ENCODE peak calls at places on chromosomes 4 and X, in four cellular contexts. One of them, this sample, is unnamed.

GRCh38 chr4:76748649-76749048 is 149.3 kb downstream of the SOWAHB start:
- DNase-seq in CD8-positive, alpha-beta T cell: no peak
- DNase-seq in esophagus squamous epithelium: no peak
- DNase-seq in body of pancreas: peak; percentile 43
- DNase-seq in this sample: no peak

GRCh38 chr4:78544681-78545080 is 6.9 kb upstream of the ANXA3 start:
- DNase-seq in CD8-positive, alpha-beta T cell: no peak
- DNase-seq in esophagus squamous epithelium: no peak
- DNase-seq in body of pancreas: no peak
- DNase-seq in this sample: no peak

GRCh38 chr4:48968814-48969213 is 17.3 kb upstream of the CWH43 start:
- DNase-seq in CD8-positive, alpha-beta T cell: no peak
- DNase-seq in esophagus squamous epithelium: no peak
- DNase-seq in body of pancreas: no peak
- DNase-seq in this sample: no peak

GRCh38 chr4:83917572-83917971 is 381.7 kb downstream of the GPAT3 start:
- DNase-seq in CD8-positive, alpha-beta T cell: no peak
- DNase-seq in esophagus squamous epithelium: no peak
- DNase-seq in body of pancreas: no peak
- DNase-seq in this sample: no peak

GRCh38 chr4:11393551-11393950 is 35.1 kb downstream of the HS3ST1 start:
- DNase-seq in CD8-positive, alpha-beta T cell: no peak
- DNase-seq in esophagus squamous epithelium: no peak
- DNase-seq in body of pancreas: no peak
- DNase-seq in this sample: no peak

GRCh38 chr4:67091668-67092067 is 453.6 kb downstream of the CENPC start:
- DNase-seq in CD8-positive, alpha-beta T cell: no peak
- DNase-seq in esophagus squamous epithelium: no peak
- DNase-seq in body of pancreas: no peak
- DNase-seq in this sample: no peak

GRCh38 chr4:67875011-67875410 is 8.8 kb downstream of the TMPRSS11D start:
- DNase-seq in CD8-positive, alpha-beta T cell: no peak
- DNase-seq in esophagus squamous epithelium: no peak
- DNase-seq in body of pancreas: no peak
- DNase-seq in this sample: no peak

GRCh38 chrX:33183366-33183765 is 28.0 kb downstream of the DMD start:
- DNase-seq in CD8-positive, alpha-beta T cell: no peak
- DNase-seq in esophagus squamous epithelium: no peak
- DNase-seq in body of pancreas: peak; percentile 46
- DNase-seq in this sample: no peak

GRCh38 chrX:111649641-111650040 is 31.3 kb upstream of the ALG13 start:
- DNase-seq in CD8-positive, alpha-beta T cell: no peak
- DNase-seq in esophagus squamous epithelium: no peak
- DNase-seq in body of pancreas: no peak
- DNase-seq in this sample: no peak

GRCh38 chrX:130079824-130080406 is 30.4 kb downstream of the ELF4 start:
- DNase-seq in CD8-positive, alpha-beta T cell: peak; percentile 64
- DNase-seq in esophagus squamous epithelium: no peak
- DNase-seq in body of pancreas: peak; percentile 62
- DNase-seq in this sample: no peak

GRCh38 chr4:157014621-157015591 is 43.3 kb upstream of the PDGFC start:
- DNase-seq in CD8-positive, alpha-beta T cell: no peak
- DNase-seq in esophagus squamous epithelium: no peak
- DNase-seq in body of pancreas: no peak
- DNase-seq in this sample: no peak

GRCh38 chrX:54639346-54640102 is 109.5 kb downstream of the GNL3L start:
- DNase-seq in CD8-positive, alpha-beta T cell: peak; percentile 90
- DNase-seq in esophagus squamous epithelium: peak; percentile 70
- DNase-seq in body of pancreas: peak; percentile 95
- DNase-seq in this sample: peak; percentile 79

GRCh38 chrX:147315493-147315892 is 500.9 kb upstream of the CXorf51A start:
- DNase-seq in CD8-positive, alpha-beta T cell: no peak
- DNase-seq in esophagus squamous epithelium: no peak
- DNase-seq in body of pancreas: no peak
- DNase-seq in this sample: no peak

GRCh38 chr4:60562353-60562752 is 637.8 kb upstream of the ADGRL3 start:
- DNase-seq in CD8-positive, alpha-beta T cell: no peak
- DNase-seq in esophagus squamous epithelium: no peak
- DNase-seq in body of pancreas: no peak
- DNase-seq in this sample: no peak

GRCh38 chrX:19174401-19175025 is 52.2 kb upstream of the ADGRG2 start:
- DNase-seq in CD8-positive, alpha-beta T cell: no peak
- DNase-seq in esophagus squamous epithelium: no peak
- DNase-seq in body of pancreas: no peak
- DNase-seq in this sample: no peak

GRCh38 chrX:150543230-150544155 is 24.9 kb upstream of the MTM1 start:
- DNase-seq in CD8-positive, alpha-beta T cell: no peak
- DNase-seq in esophagus squamous epithelium: no peak
- DNase-seq in body of pancreas: no peak
- DNase-seq in this sample: no peak

GRCh38 chrX:110373310-110373709 is 14.7 kb downstream of the RTL9 start:
- DNase-seq in CD8-positive, alpha-beta T cell: no peak
- DNase-seq in esophagus squamous epithelium: no peak
- DNase-seq in body of pancreas: no peak
- DNase-seq in this sample: no peak

GRCh38 chr4:169604131-169604900 is 8.1 kb downstream of the NEK1 start:
- DNase-seq in CD8-positive, alpha-beta T cell: no peak
- DNase-seq in esophagus squamous epithelium: no peak
- DNase-seq in body of pancreas: no peak
- DNase-seq in this sample: no peak

GRCh38 chr4:63922146-63922545 is 487.1 kb downstream of the TECRL start:
- DNase-seq in CD8-positive, alpha-beta T cell: no peak
- DNase-seq in esophagus squamous epithelium: no peak
- DNase-seq in body of pancreas: no peak
- DNase-seq in this sample: no peak

GRCh38 chr4:95838192-95838591 is 1.7 kb upstream of the PDHA2 start:
- DNase-seq in CD8-positive, alpha-beta T cell: no peak
- DNase-seq in esophagus squamous epithelium: no peak
- DNase-seq in body of pancreas: no peak
- DNase-seq in this sample: no peak

GRCh38 chr4:39893693-39894072 is 84.0 kb downstream of the PDS5A start:
- DNase-seq in CD8-positive, alpha-beta T cell: no peak
- DNase-seq in esophagus squamous epithelium: no peak
- DNase-seq in body of pancreas: no peak
- DNase-seq in this sample: no peak

GRCh38 chrX:2299871-2300270 is 200.9 kb downstream of the DHRSX start:
- DNase-seq in CD8-positive, alpha-beta T cell: no peak
- DNase-seq in esophagus squamous epithelium: no peak
- DNase-seq in body of pancreas: no peak
- DNase-seq in this sample: no peak

GRCh38 chr4:175731506-175731905 is 80.6 kb downstream of the GPM6A start:
- DNase-seq in CD8-positive, alpha-beta T cell: no peak
- DNase-seq in esophagus squamous epithelium: no peak
- DNase-seq in body of pancreas: no peak
- DNase-seq in this sample: no peak

GRCh38 chrX:135185795-135186443 is 14.7 kb upstream of the CT55 start:
- DNase-seq in CD8-positive, alpha-beta T cell: no peak
- DNase-seq in esophagus squamous epithelium: no peak
- DNase-seq in body of pancreas: no peak
- DNase-seq in this sample: no peak

GRCh38 chrX:11968470-11968869 is 169.8 kb upstream of the FRMPD4 start:
- DNase-seq in CD8-positive, alpha-beta T cell: no peak
- DNase-seq in esophagus squamous epithelium: no peak
- DNase-seq in body of pancreas: no peak
- DNase-seq in this sample: no peak

GRCh38 chr4:26406346-26406975 is 83.8 kb downstream of the CCKAR start:
- DNase-seq in CD8-positive, alpha-beta T cell: no peak
- DNase-seq in esophagus squamous epithelium: no peak
- DNase-seq in body of pancreas: no peak
- DNase-seq in this sample: no peak

GRCh38 chrX:109199726-109200125 is 282.2 kb downstream of the GUCY2F start:
- DNase-seq in CD8-positive, alpha-beta T cell: no peak
- DNase-seq in esophagus squamous epithelium: no peak
- DNase-seq in body of pancreas: no peak
- DNase-seq in this sample: no peak

GRCh38 chr4:152206646-152207435 is 329.1 kb downstream of the FBXW7 start:
- DNase-seq in CD8-positive, alpha-beta T cell: no peak
- DNase-seq in esophagus squamous epithelium: no peak
- DNase-seq in body of pancreas: no peak
- DNase-seq in this sample: no peak

GRCh38 chr4:5212255-5213032 is 161.2 kb downstream of the STK32B start:
- DNase-seq in CD8-positive, alpha-beta T cell: no peak
- DNase-seq in esophagus squamous epithelium: no peak
- DNase-seq in body of pancreas: no peak
- DNase-seq in this sample: no peak

GRCh38 chrX:114619874-114620273 is 36.0 kb downstream of the HTR2C start:
- DNase-seq in CD8-positive, alpha-beta T cell: no peak
- DNase-seq in esophagus squamous epithelium: no peak
- DNase-seq in body of pancreas: no peak
- DNase-seq in this sample: no peak

GRCh38 chr4:83516042-83516772 is 19.7 kb upstream of the GPAT3 start:
- DNase-seq in CD8-positive, alpha-beta T cell: no peak
- DNase-seq in esophagus squamous epithelium: no peak
- DNase-seq in body of pancreas: no peak
- DNase-seq in this sample: no peak

GRCh38 chrX:19127649-19128168 is 5.4 kb upstream of the ADGRG2 start:
- DNase-seq in CD8-positive, alpha-beta T cell: no peak
- DNase-seq in esophagus squamous epithelium: no peak
- DNase-seq in body of pancreas: no peak
- DNase-seq in this sample: no peak

GRCh38 chrX:8987672-8988250 is 46.2 kb downstream of the FAM9B start:
- DNase-seq in CD8-positive, alpha-beta T cell: peak; percentile 43
- DNase-seq in esophagus squamous epithelium: no peak
- DNase-seq in body of pancreas: no peak
- DNase-seq in this sample: no peak

GRCh38 chr4:13656569-13656988 is 29.1 kb upstream of the BOD1L1 start:
- DNase-seq in CD8-positive, alpha-beta T cell: peak; percentile 63
- DNase-seq in esophagus squamous epithelium: no peak
- DNase-seq in body of pancreas: peak; percentile 48
- DNase-seq in this sample: peak; percentile 51

GRCh38 chr4:114180481-114180880 is 201.0 kb upstream of the ARSJ start:
- DNase-seq in CD8-positive, alpha-beta T cell: peak; percentile 45
- DNase-seq in esophagus squamous epithelium: no peak
- DNase-seq in body of pancreas: peak; percentile 17
- DNase-seq in this sample: no peak

GRCh38 chrX:51494409-51494808 is 2.0 kb downstream of the NUDT11 start:
- DNase-seq in CD8-positive, alpha-beta T cell: no peak
- DNase-seq in esophagus squamous epithelium: no peak
- DNase-seq in body of pancreas: no peak
- DNase-seq in this sample: no peak
- TF ChIP-seq CTCF in CD8-positive, alpha-beta T cell: no peak
- TF ChIP-seq CTCF in esophagus squamous epithelium: no peak
- TF ChIP-seq CTCF in body of pancreas: no peak
- TF ChIP-seq CTCF in this sample: no peak

DNA sequence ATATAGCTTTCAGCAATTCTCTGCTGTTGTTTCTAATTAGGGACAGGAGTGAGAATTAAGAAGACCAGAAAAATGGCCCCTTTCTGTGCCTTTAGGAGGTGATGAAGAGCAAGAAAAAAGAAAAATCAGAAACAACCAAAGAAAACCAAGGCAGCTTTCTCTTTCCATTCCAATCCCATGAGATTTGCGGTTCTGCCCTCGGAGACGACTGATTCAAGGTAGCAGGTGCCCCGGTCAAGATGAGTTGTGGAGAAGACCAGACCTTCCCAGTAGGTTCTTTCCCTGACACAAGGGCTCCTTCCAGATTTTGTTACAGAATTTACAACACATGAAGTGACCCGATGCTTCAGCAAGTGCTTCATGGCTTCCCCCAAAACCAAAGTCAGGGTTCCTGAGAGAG is 21.9 kb downstream of the TLR10 start:
- DNase-seq in CD8-positive, alpha-beta T cell: no peak
- DNase-seq in esophagus squamous epithelium: no peak
- DNase-seq in body of pancreas: no peak
- DNase-seq in this sample: no peak
- TF ChIP-seq CTCF in CD8-positive, alpha-beta T cell: no peak
- TF ChIP-seq CTCF in esophagus squamous epithelium: no peak
- TF ChIP-seq CTCF in body of pancreas: no peak
- TF ChIP-seq CTCF in this sample: no peak

GRCh38 chr4:118235726-118236125 is 117.1 kb downstream of the PRSS12 start:
- DNase-seq in CD8-positive, alpha-beta T cell: no peak
- DNase-seq in esophagus squamous epithelium: no peak
- DNase-seq in body of pancreas: no peak
- DNase-seq in this sample: no peak
- TF ChIP-seq CTCF in CD8-positive, alpha-beta T cell: no peak
- TF ChIP-seq CTCF in esophagus squamous epithelium: no peak
- TF ChIP-seq CTCF in body of pancreas: no peak
- TF ChIP-seq CTCF in this sample: no peak

DNA sequence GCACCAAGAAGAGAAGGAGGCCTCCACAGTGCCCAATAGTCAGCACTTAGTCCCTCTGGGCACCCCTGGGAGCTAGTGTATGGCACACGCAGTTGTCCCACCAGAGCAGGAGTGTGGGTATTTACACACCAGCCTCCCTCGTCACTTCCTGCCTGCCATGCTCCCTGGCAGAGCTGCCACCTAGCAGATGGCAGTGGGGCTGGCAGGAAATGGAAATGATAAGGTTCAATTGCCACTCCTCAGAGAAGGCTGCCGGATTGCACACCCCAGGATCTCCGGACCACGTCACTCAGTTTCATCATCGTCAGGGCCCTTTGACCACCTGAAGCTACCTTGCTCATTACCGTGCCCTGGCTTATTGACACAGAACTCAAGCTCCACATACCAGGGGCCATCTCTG is 173.3 kb upstream of the PSAPL1 start:
- DNase-seq in CD8-positive, alpha-beta T cell: no peak
- DNase-seq in esophagus squamous epithelium: no peak
- DNase-seq in body of pancreas: no peak
- DNase-seq in this sample: no peak
- TF ChIP-seq CTCF in CD8-positive, alpha-beta T cell: no peak
- TF ChIP-seq CTCF in esophagus squamous epithelium: no peak
- TF ChIP-seq CTCF in body of pancreas: no peak
- TF ChIP-seq CTCF in this sample: no peak

DNA sequence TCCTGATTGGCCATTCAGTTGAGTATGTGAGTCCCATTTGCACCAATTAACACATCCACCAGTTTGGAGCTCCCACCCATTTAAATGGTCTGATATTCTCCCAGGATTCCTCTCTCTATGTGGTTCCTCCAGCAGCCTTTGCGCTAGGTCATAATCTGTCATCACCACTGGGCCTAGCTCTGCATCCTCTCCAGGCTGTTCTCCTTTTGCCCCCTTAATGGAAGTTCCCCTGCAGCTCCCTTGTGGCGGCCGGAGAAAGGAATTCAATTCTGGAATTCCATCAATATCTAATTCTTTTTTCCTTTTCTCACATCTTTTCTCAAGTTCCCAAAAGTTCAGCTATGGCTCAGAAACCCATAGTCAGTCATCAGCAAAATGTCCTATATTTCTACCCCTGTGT is 2184.4 kb upstream of the AGA start:
- DNase-seq in CD8-positive, alpha-beta T cell: no peak
- DNase-seq in esophagus squamous epithelium: no peak
- DNase-seq in body of pancreas: no peak
- DNase-seq in this sample: no peak
- TF ChIP-seq CTCF in CD8-positive, alpha-beta T cell: no peak
- TF ChIP-seq CTCF in esophagus squamous epithelium: no peak
- TF ChIP-seq CTCF in body of pancreas: no peak
- TF ChIP-seq CTCF in this sample: no peak

GRCh38 chr4:14749910-14750309 is 252.4 kb upstream of the CPEB2 start:
- DNase-seq in CD8-positive, alpha-beta T cell: peak; percentile 4
- DNase-seq in esophagus squamous epithelium: no peak
- DNase-seq in body of pancreas: peak; percentile 41
- DNase-seq in this sample: no peak
- TF ChIP-seq CTCF in CD8-positive, alpha-beta T cell: no peak
- TF ChIP-seq CTCF in esophagus squamous epithelium: no peak
- TF ChIP-seq CTCF in body of pancreas: peak; percentile 47
- TF ChIP-seq CTCF in this sample: no peak